ENCODE peak calls at places on chromosomes 2 and 18, in six cellular contexts. O is cardiac fibroblast; W is stimulated activated CD8-positive, alpha-beta memory T cell treated with anti-CD3 and anti-CD28 coated beads, Interleukin-2, amount 100 ng/mL, for 1 hour; I is activated CD4-positive, CD25-positive, alpha-beta regulatory T cell treated with anti-CD3 and anti-CD28 coated beads, Interleukin-2, amount 50 U/mL, for 16 hours; T is H4; D is stimulated activated naive CD8-positive, alpha-beta T cell treated with anti-CD3 and anti-CD28 coated beads, Interleukin-15, amount 100 ng/mL, for 72 hours. P is an unnamed sample.

GRCh38 chr2:172995323-172996244 is 80.1 kb upstream of the MAP3K20 start:
- DNase-seq in D (no peak), T (peak; percentile 95), I (no peak), W (no peak), O (peak; percentile 85), P (no peak)

GRCh38 chr2:1556776-1557466 is 143.7 kb downstream of the TPO start:
- DNase-seq in O (peak; percentile 93), W (no peak), T (peak; percentile 16), I (no peak), D (no peak), P (no peak)

GRCh38 chr2:71935291-71935848 is 212.3 kb downstream of the CYP26B1 start:
- DNase-seq in O (peak; percentile 84), T (no peak), I (no peak), W (no peak), D (no peak), P (no peak)

GRCh38 chr2:171146633-171147032 is 14.1 kb downstream of the TLK1 start:
- DNase-seq in W (no peak), I (no peak), T (no peak), O (peak; percentile 55), D (no peak), P (no peak)

GRCh38 chr18:79792096-79792987 is 5.4 kb upstream of the KCNG2 start:
- DNase-seq in O (no peak), T (no peak), D (no peak), I (no peak), W (no peak), P (no peak)

GRCh38 chr2:120316528-120317179 is 29.3 kb upstream of the INHBB start:
- DNase-seq in W (no peak), O (no peak), I (no peak), T (no peak), D (no peak), P (no peak)

GRCh38 chr2:128319773-128320608 is 1.3 kb upstream of the HS6ST1 start:
- DNase-seq in O (no peak), T (peak; percentile 2), I (no peak), W (no peak), D (no peak), P (no peak)

GRCh38 chr2:235414422-235414821 is 79.4 kb upstream of the AGAP1 start:
- DNase-seq in I (no peak), W (no peak), D (no peak), T (no peak), O (no peak), P (no peak)

GRCh38 chr2:44934962-44935853 is 6.3 kb upstream of the SIX3 start:
- DNase-seq in D (no peak), I (no peak), T (no peak), O (no peak), W (no peak), P (no peak)

GRCh38 chr2:44155577-44156446 is 12.9 kb upstream of the PPM1B start:
- DNase-seq in O (peak; percentile 65), T (no peak), W (no peak), D (no peak), I (no peak), P (no peak)

GRCh38 chr2:213086566-213086965 is 64.8 kb downstream of the IKZF2 start:
- DNase-seq in W (no peak), T (no peak), O (peak; percentile 22), I (no peak), D (no peak), P (no peak)

GRCh38 chr2:74503506-74504475 is 3.7 kb downstream of the PCGF1 start:
- DNase-seq in T (no peak), D (no peak), W (no peak), O (peak; percentile 38), I (no peak), P (no peak)